ENCODE peak calls at places on chromosomes 5 and 9, in four cellular contexts. D is heart right ventricle, U is foreskin fibroblast, A is tibial artery. P is an unnamed sample.

GRCh38 chr5:76807296-76807695 is 11.5 kb upstream of the F2RL1 start:
- DNase-seq in U (peak), A (no peak), D (no peak), P (no peak)

GRCh38 chr5:173228639-173229380 is 6.2 kb downstream of the NKX2-5 start:
- DNase-seq in D (peak), A (no peak), U (no peak), P (no peak)

GRCh38 chr5:112915831-112916230 is 6.2 kb downstream of the REEP5 start:
- DNase-seq in A (no peak), D (no peak), U (no peak), P (no peak)

GRCh38 chr9:6078382-6079105 is 63.1 kb upstream of the RANBP6 start:
- DNase-seq in A (no peak), D (no peak), U (no peak), P (no peak)

GRCh38 chr5:165055476-165055875 is 1550.1 kb downstream of the MAT2B start:
- DNase-seq in U (no peak), D (no peak), A (no peak), P (no peak)

GRCh38 chr5:31996909-31997308 is 177.2 kb downstream of the GOLPH3 start:
- DNase-seq in D (no peak), A (no peak), U (no peak), P (peak)

GRCh38 chr5:82105457-82105856 is 133.6 kb downstream of the ATG10 start:
- DNase-seq in U (no peak), A (no peak), D (no peak), P (no peak)

GRCh38 chr5:90248640-90249039 is 160.9 kb downstream of the CETN3 start:
- DNase-seq in A (no peak), D (no peak), U (no peak), P (no peak)

GRCh38 chr5:93273176-93273575 is 307.8 kb downstream of the NR2F1-AS1 start:
- DNase-seq in U (peak), D (no peak), A (no peak), P (no peak)

GRCh38 chr5:164013077-164013670 is 507.8 kb downstream of the MAT2B start:
- DNase-seq in A (no peak), D (no peak), U (peak), P (no peak)

GRCh38 chr9:137482094-137482781 is 23.1 kb upstream of the NSMF start:
- DNase-seq in A (peak), U (peak), D (peak), P (peak)

GRCh38 chr5:131265318-131265803 is 1.5 kb downstream of the CDC42SE2 start:
- DNase-seq in A (no peak), U (no peak), D (no peak), P (no peak)

GRCh38 chr9:98037362-98037761 is 19.2 kb upstream of the NANS start:
- DNase-seq in D (peak), U (no peak), A (no peak), P (no peak)

P was measured in sciatic nerve.